ENCODE peak calls at places on chromosome 20, in four cellular contexts. W is AG04450, E is cardiac muscle cell, Y is GM13977. C is an unnamed sample.
A peak's percentile ranks its signal among the peaks of the same experiment; 100 is the strongest.

GRCh38 chr20:1900321-1900791 is 5.1 kb downstream of the SIRPA start:
- DNase-seq in Y (peak; percentile 63), E (peak; percentile 84), W (peak; percentile 60), C (peak; percentile 57)

GRCh38 chr20:47466704-47467459 is 34.8 kb upstream of the NCOA3 start:
- DNase-seq in Y (no peak), W (no peak), E (no peak), C (no peak)

GRCh38 chr20:3696200-3696599 is 14.4 kb upstream of the ADAM33 start:
- DNase-seq in E (no peak), W (no peak), Y (no peak), C (no peak)

GRCh38 chr20:3613821-3614440 is 49.3 kb downstream of the GFRA4 start:
- DNase-seq in Y (no peak), W (no peak), E (no peak), C (no peak)

GRCh38 chr20:14568225-14568624 is 230.8 kb upstream of the FLRT3 start:
- DNase-seq in Y (no peak), E (no peak), W (no peak), C (no peak)

GRCh38 chr20:62936996-62937352 is 973 bp upstream of the GID8 start:
- DNase-seq in E (peak; percentile 40), W (peak; percentile 47), Y (peak; percentile 41), C (no peak)

GRCh38 chr20:48538058-48538825 is 289.6 kb downstream of the PREX1 start:
- DNase-seq in E (peak; percentile 96), W (no peak), Y (no peak), C (no peak)

GRCh38 chr20:32752458-32753250 is 9.4 kb upstream of the COMMD7 start:
- DNase-seq in W (peak; percentile 26), E (peak; percentile 50), Y (no peak), C (no peak)

GRCh38 chr20:47440857-47441773 is 60.6 kb upstream of the NCOA3 start:
- DNase-seq in Y (no peak), W (no peak), E (peak; percentile 36), C (no peak)

GRCh38 chr20:44720994-44721784 is 6.0 kb downstream of the CCN5 start:
- DNase-seq in W (no peak), E (peak; percentile 95), Y (no peak), C (no peak)

GRCh38 chr20:38617011-38617829 is 15.6 kb downstream of the ARHGAP40 start:
- DNase-seq in E (peak; percentile 11), W (no peak), Y (no peak), C (no peak)

GRCh38 chr20:6819599-6819998 is 52.1 kb downstream of the BMP2 start:
- DNase-seq in E (peak; percentile 32), W (no peak), Y (no peak), C (no peak)

GRCh38 chr20:49590163-49591017 is 22.5 kb upstream of the PTGIS start:
- DNase-seq in Y (no peak), E (no peak), W (no peak), C (no peak)

GRCh38 chr20:40744072-40744471 is 55.0 kb upstream of the MAFB start:
- DNase-seq in Y (no peak), W (no peak), E (no peak), C (no peak)

GRCh38 chr20:38633577-38634093 is 32.0 kb downstream of the ARHGAP40 start:
- DNase-seq in Y (peak; percentile 84), W (no peak), E (peak; percentile 51), C (peak; percentile 81)

GRCh38 chr20:38714308-38714707 is 10.0 kb upstream of the SLC32A1 start:
- DNase-seq in E (no peak), W (no peak), Y (no peak), C (no peak)

GRCh38 chr20:49281059-49281912 is 3.4 kb upstream of the ZNFX1 start:
- DNase-seq in E (peak; percentile 61), W (no peak), Y (no peak), C (peak; percentile 20)

GRCh38 chr20:24479106-24479505 is 9.7 kb downstream of the SYNDIG1 start:
- DNase-seq in W (no peak), E (no peak), Y (no peak), C (no peak)

GRCh38 chr20:49074521-49074920 is 28.4 kb downstream of the CSE1L start:
- DNase-seq in W (no peak), Y (no peak), E (no peak), C (no peak)

GRCh38 chr20:8667306-8667705 is 401.6 kb upstream of the PLCB4 start:
- DNase-seq in W (no peak), E (peak; percentile 50), Y (no peak), C (no peak)

GRCh38 chr20:11059659-11060058 is 385.9 kb upstream of the JAG1 start:
- DNase-seq in W (no peak), Y (no peak), E (no peak), C (no peak)

GRCh38 chr20:33896509-33896908 is 85.4 kb downstream of the CHMP4B start:
- DNase-seq in Y (no peak), W (no peak), E (peak; percentile 76), C (no peak)

GRCh38 chr20:44979090-44979621 is 12.8 kb downstream of the STK4 start:
- DNase-seq in E (peak; percentile 80), Y (peak; percentile 45), W (no peak), C (peak; percentile 64)

GRCh38 chr20:50762435-50763201 is 31.2 kb downstream of the PARD6B start:
- DNase-seq in E (peak; percentile 61), Y (no peak), W (no peak), C (no peak)

GRCh38 chr20:63194007-63194820 is 21.7 kb downstream of the YTHDF1 start:
- DNase-seq in E (no peak), Y (no peak), W (no peak), C (no peak)

GRCh38 chr20:31593221-31594001 is 11.7 kb upstream of the ID1 start:
- DNase-seq in W (no peak), Y (no peak), E (peak; percentile 72), C (no peak)

GRCh38 chr20:19682249-19682648 is 75.8 kb upstream of the RIN2 start:
- DNase-seq in E (no peak), W (no peak), Y (peak; percentile 40), C (peak; percentile 33)

GRCh38 chr20:38685853-38686473 is 38.3 kb upstream of the SLC32A1 start:
- DNase-seq in W (peak; percentile 6), E (peak; percentile 69), Y (peak; percentile 44), C (peak; percentile 54)

GRCh38 chr20:40255368-40255767 is 433.7 kb downstream of the MAFB start:
- DNase-seq in Y (no peak), E (peak; percentile 68), W (no peak), C (no peak)

GRCh38 chr20:12237772-12238171 is 320.1 kb downstream of the BTBD3 start:
- DNase-seq in W (no peak), E (peak; percentile 59), Y (no peak), C (no peak)

GRCh38 chr20:5127204-5127858 is 523 bp downstream of the CDS2 start:
- DNase-seq in Y (peak; percentile 64), W (no peak), E (peak; percentile 41), C (peak; percentile 56)

GRCh38 chr20:20367681-20368413 is at the start of gene INSM1:
- DNase-seq in W (no peak), Y (peak; percentile 63), E (no peak), C (peak; percentile 65)

DNA sequence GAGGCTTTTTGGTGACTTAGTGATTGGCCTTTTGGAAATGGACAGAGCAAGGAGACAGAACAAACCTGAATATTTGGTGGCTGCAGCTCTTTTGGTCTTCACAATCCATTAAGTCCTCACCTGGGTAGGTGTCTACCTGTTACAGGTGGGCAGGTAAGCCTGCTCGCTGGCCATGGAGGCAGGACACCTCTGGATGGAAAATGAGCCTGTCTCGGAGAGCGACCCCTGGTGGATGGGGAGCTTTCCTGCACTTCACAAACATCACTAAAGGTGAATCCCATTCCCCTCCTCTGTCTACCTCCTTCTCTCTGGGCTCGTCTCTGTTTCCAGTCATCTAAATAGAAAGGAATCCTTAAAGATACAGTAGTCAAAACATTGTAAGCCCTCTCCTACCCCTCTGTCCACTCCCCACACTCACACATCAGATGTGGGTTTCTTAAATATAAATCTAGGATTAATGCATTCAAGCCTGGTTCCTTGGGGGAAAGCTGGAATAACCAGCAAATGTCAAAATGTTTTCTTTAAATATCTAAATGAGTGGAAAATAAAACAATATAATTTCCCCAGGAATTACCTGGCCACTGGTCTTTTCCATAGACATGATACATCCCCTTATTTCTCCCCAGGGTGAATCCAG is 304.9 kb downstream of the CDH26 start:
- DNase-seq in W (no peak), Y (peak; percentile 43), E (no peak), C (peak; percentile 54)
- TF ChIP-seq CTCF in W (peak; percentile 65), Y (peak; percentile 64), E (peak; percentile 25), C (peak; percentile 84)

GRCh38 chr20:17651761-17652388 is 30.2 kb downstream of the RRBP1 start:
- DNase-seq in E (no peak), Y (no peak), W (no peak), C (no peak)
- TF ChIP-seq CTCF in E (no peak), Y (peak; percentile 30), W (no peak), C (no peak)

GRCh38 chr20:61724376-61724775 is 341.3 kb downstream of the TAF4 start:
- DNase-seq in E (no peak), Y (no peak), W (no peak), C (no peak)
- TF ChIP-seq CTCF in E (no peak), Y (no peak), W (peak; percentile 45), C (peak; percentile 5)

GRCh38 chr20:290081-290831 is at the start of gene C20orf96:
- DNase-seq in E (peak; percentile 96), W (peak; percentile 78), Y (peak; percentile 96), C (peak; percentile 98)
- TF ChIP-seq CTCF in E (peak; percentile 61), W (peak; percentile 73), Y (peak; percentile 12), C (no peak)

DNA sequence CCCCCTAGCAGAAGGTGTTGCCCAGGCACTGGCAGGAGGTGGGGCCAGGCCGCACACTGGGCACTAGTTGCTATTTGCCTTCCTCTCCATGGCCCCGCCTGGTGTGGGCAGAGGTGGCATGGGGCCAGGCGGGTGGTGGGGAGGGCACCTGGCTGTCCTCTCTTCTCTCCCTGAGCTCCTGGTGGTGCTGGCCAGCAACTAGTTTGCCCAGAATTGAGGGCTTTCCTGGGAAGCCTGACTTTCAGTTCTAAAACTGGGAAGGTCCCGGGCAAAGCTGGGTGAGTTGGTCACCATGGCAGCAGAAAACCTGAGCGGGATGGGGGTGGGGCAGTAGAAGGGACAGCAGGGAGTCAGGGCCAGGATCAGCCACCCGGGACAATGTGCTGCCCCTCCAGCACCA is 48.2 kb downstream of the RBM38 start:
- DNase-seq in Y (no peak), E (no peak), W (no peak), C (no peak)
- TF ChIP-seq CTCF in Y (no peak), E (no peak), W (no peak), C (no peak)

DNA sequence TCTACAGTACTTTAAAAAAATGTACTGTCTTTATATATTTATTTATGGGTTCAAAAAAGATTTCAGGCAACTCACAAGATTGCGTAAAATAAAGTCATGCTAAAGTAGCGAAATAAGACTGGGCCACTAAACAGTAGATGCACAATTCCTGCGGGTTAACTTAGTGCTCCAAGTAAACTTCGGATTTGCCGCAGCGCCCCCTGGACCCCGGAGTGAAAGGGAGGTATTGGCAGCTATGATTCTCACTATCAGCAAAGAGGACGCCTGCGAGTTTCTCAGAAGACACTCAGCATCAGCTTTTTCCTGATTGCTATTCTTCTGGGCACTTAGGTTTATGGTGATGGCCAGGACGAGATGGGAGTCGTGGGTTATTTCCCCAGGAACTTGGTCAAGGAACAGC is 1.4 kb downstream of the OTOR start:
- DNase-seq in E (no peak), Y (no peak), W (no peak), C (no peak)
- TF ChIP-seq CTCF in E (no peak), Y (no peak), W (peak; percentile 28), C (no peak)